ENCODE peak calls at places on chromosome 17, in six cellular contexts. V, J, U, X, L and E are unnamed samples.
A peak's percentile ranks its signal among the peaks of the same experiment; 100 is the strongest.

GRCh38 chr17:32496348-32497078 is 9.7 kb downstream of the CDK5R1 start:
- DNase-seq in V (peak; percentile 91), J (no peak), U (no peak), X (no peak), L (no peak), E (no peak)

GRCh38 chr17:37755455-37755854 is 10.6 kb upstream of the HNF1B start:
- DNase-seq in V (no peak), J (no peak), U (no peak), X (no peak), L (no peak), E (no peak)

GRCh38 chr17:56597495-56597990 is 4.0 kb downstream of the NOG start:
- DNase-seq in V (peak; percentile 43), J (no peak), U (no peak), X (no peak), L (no peak), E (no peak)

GRCh38 chr17:78935419-78936323 is 10.5 kb upstream of the TIMP2 start:
- DNase-seq in V (peak; percentile 99), J (no peak), U (no peak), X (no peak), L (peak; percentile 77), E (peak; percentile 79)

GRCh38 chr17:12536472-12536871 is 129.2 kb upstream of the MYOCD start:
- DNase-seq in V (peak; percentile 5), J (no peak), U (no peak), X (no peak), L (no peak), E (no peak)

GRCh38 chr17:78818932-78819331 is 21.7 kb downstream of the USP36 start:
- DNase-seq in V (no peak), J (no peak), U (no peak), X (peak; percentile 75), L (no peak), E (no peak)

GRCh38 chr17:32443827-32444300 is 446 bp upstream of the PSMD11 start:
- DNase-seq in V (no peak), J (no peak), U (no peak), X (no peak), L (no peak), E (no peak)

GRCh38 chr17:81082177-81083073 is 47.5 kb downstream of the BAIAP2 start:
- DNase-seq in V (no peak), J (no peak), U (peak; percentile 19), X (no peak), L (no peak), E (no peak)

GRCh38 chr17:82055965-82056728 is 4.4 kb downstream of the GPS1 start:
- DNase-seq in V (no peak), J (no peak), U (no peak), X (peak; percentile 74), L (no peak), E (peak; percentile 76)

GRCh38 chr17:55177159-55177913 is 87.4 kb upstream of the HLF start:
- DNase-seq in V (peak; percentile 24), J (no peak), U (no peak), X (no peak), L (no peak), E (no peak)

GRCh38 chr17:74875155-74875969 is 2.6 kb upstream of the FDXR start:
- DNase-seq in V (no peak), J (no peak), U (no peak), X (no peak), L (no peak), E (no peak)

GRCh38 chr17:42459256-42459982 is 741 bp downstream of the ATP6V0A1 start:
- DNase-seq in V (peak; percentile 81), J (no peak), U (peak; percentile 36), X (peak; percentile 88), L (peak; percentile 72), E (peak; percentile 78)

GRCh38 chr17:80939151-80940145 is 52.2 kb upstream of the CHMP6 start:
- DNase-seq in V (no peak), J (no peak), U (no peak), X (peak; percentile 51), L (no peak), E (peak; percentile 48)

GRCh38 chr17:73189417-73190099 is 3.3 kb upstream of the COG1 start:
- DNase-seq in V (peak; percentile 64), J (peak; percentile 36), U (no peak), X (no peak), L (no peak), E (no peak)

GRCh38 chr17:67765623-67766022 is 47.9 kb downstream of the NOL11 start:
- DNase-seq in V (no peak), J (no peak), U (no peak), X (no peak), L (no peak), E (no peak)

GRCh38 chr17:28749516-28750177 is 5.8 kb downstream of the TRAF4 start:
- DNase-seq in V (no peak), J (no peak), U (no peak), X (peak; percentile 79), L (no peak), E (peak; percentile 73)

GRCh38 chr17:42969006-42969581 is 4.8 kb upstream of the AARSD1 start:
- DNase-seq in V (peak; percentile 51), J (no peak), U (no peak), X (no peak), L (no peak), E (no peak)

GRCh38 chr17:8997994-8998628 is 23.2 kb upstream of the NTN1 start:
- DNase-seq in V (peak; percentile 76), J (peak; percentile 51), U (no peak), X (peak; percentile 93), L (peak; percentile 48), E (no peak)

DNA sequence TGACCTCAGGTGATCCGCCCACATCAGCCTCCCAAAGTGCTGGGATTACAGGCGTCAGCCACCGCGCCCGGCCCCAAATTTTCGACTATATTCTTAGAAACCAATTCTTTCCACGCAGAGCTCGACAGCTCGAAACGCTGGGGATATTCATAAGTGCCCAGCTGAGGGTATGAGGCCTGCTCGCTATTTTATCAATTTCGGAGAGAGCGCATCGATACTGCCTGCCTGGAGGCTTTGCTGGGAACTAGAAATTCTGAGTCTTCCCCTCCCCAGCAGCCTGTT is 389 bp downstream of the PTRH2 start:
- DNase-seq in V (no peak), J (no peak), U (no peak), X (no peak), L (no peak), E (no peak)
- H3K4me3 ChIP-seq in V (peak overlapping the region; percentile 88), J (peak overlapping the region; percentile 99), U (peak overlapping the region; percentile 67), X (peak overlapping the region; percentile 96), L (peak overlapping the region; percentile 87), E (peak overlapping the region; percentile 96)

DNA sequence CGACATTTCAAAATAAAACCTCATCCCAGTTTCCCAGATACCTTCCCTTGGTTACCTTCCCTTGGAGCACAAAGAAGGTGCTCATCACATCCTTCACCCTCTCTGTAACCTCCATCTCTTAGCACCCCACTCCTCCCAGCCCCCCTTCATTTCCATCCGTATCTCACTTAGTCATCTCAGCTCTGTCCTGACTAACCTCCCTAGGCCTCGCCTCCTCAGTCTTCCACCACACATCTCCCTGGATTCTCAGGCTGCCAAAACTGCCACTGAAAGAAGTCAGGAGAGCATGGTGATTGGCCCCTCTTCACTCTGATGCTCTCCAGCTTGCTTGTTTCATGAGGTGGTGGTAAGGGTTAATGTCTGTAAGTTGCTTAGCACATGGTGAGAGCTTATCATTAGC is 2.3 kb downstream of the ZFP3 start:
- DNase-seq in V (peak; percentile 16), J (no peak), U (no peak), X (no peak), L (no peak), E (no peak)
- H3K9me3 ChIP-seq in V (no peaks in the 10 kb centered on the region), J (peaks cover 5% of the 10 kb centered on the region), U (no peaks in the 10 kb centered on the region), X (peaks cover 42% of the 10 kb centered on the region), L (no peaks in the 10 kb centered on the region), E (peaks cover 22% of the 10 kb centered on the region)

GRCh38 chr17:49136335-49136734 is 3.8 kb downstream of the B4GALNT2 start:
- DNase-seq in V (no peak), J (no peak), U (no peak), X (no peak), L (no peak), E (no peak)

GRCh38 chr17:49132317-49132698 is 261 bp upstream of the B4GALNT2 start:
- DNase-seq in V (no peak), J (no peak), U (no peak), X (no peak), L (no peak), E (no peak)

GRCh38 chr17:49130891-49131290 is 1.7 kb upstream of the B4GALNT2 start:
- DNase-seq in V (peak; percentile 36), J (no peak), U (no peak), X (no peak), L (no peak), E (no peak)

DNA sequence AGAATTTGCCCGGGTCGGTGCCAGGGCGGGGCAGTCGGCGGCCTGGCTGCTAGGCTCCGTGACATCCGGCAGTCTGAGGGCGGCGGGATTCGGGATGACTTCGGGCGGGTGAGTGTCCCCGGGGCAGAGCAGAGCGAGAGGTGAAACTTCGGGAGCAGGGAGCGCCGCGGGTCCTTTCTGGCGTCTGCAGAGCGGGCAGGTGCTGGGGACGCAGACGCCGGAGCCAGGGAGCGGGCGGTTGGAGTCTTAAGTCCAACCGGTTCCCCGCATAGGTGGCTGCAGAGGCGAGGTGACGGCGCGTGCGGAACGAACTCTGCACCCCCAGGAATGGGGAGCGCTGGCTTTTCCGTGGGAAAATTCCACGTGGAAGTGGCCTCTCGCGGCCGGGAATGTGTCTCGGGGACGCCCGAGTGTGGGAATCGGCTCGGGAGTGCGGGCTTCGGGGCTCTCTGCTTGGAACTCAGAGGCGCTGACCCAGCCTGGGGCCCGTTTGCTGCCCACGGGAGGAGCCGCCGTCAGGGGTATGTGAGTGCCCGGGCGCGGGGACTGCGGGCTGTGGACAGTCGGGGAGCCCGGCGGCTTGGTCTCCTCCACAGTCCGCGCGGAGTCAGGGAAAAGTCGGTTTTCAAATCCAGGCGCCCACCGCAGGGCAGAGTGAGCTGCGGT is at the start of gene B4GALNT2:
- DNase-seq in V (peak; percentile 30), J (no peak), U (no peak), X (no peak), L (no peak), E (peak; percentile 78)
- H3K4me3 ChIP-seq in V (peak within 1 kb of the TSS; percentile 31), J (no peak within 1 kb of the TSS), U (peak within 1 kb of the TSS; percentile 19), X (no peak within 1 kb of the TSS), L (no peak within 1 kb of the TSS), E (no peak within 1 kb of the TSS)

GRCh38 chr17:66386789-66387351 is 84.5 kb downstream of the PRKCA start:
- DNase-seq in V (no peak), J (no peak), U (no peak), X (no peak), L (no peak), E (no peak)
- H3K9me3 ChIP-seq in V (no peaks in the 10 kb centered on the region), J (no peaks in the 10 kb centered on the region), U (no peaks in the 10 kb centered on the region), X (no peaks in the 10 kb centered on the region), L (no peaks in the 10 kb centered on the region), E (no peaks in the 10 kb centered on the region)

DNA sequence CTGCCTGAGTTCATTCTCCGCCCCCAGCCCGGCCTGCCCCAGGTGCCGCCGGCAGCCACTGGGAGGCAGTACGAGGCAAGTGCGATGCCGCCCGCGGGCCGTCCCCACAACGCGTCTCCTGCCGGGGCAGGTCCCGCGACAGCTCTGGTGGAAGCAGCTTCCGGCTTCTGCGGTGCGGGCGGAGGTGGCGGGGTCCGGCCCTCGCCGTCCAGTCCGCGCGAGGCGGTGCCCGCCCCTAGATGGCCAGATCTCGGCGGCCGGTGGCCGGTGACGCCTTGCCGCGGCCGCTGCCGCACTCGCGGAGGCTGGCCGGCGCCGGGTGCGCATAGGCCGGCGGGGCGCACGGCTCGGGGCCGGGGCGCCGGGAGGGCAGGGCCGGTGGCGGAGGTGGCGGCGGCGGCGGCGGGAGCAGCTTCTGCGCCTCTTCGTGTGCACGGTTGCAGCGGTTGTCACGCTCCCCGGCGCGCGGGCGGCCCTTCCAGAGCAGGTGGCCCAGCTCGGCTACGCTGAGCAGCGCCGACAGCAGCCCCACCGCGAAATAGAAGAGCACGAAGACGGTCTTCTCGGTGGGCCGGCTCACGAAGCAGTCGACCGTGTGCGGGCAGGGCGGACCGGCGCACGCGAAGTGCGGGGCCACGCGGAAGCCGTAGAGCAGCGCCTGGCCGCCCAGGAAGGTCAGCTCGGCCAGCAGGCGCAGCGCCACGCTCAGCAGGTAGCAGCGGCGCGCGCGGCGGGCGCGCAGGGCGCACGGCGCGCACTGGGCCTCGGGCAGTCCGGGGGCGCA is 1.6 kb downstream of the GJD3 start:
- DNase-seq in V (peak; percentile 89), J (no peak), U (peak; percentile 54), X (peak; percentile 94), L (no peak), E (peak; percentile 93)
- H3K4me3 ChIP-seq in V (peak overlapping the region; percentile 76), J (peak overlapping the region; percentile 50), U (peak overlapping the region; percentile 51), X (peak overlapping the region; percentile 59), L (peak overlapping the region; percentile 41), E (peak overlapping the region; percentile 51)